ENCODE peak calls at places on chromosomes 1 and 21, in six cellular contexts. K, I, X, J, V and C are unnamed samples. For H3K4me1, the result is how much of the 10 kb centered on the place peaks cover.

GRCh38 chr1:180098242-180098995 is 56.2 kb upstream of the QSOX1 start:
- DNase-seq in I (peak), X (no peak), V (no peak), K (peak), J (no peak), C (peak)

GRCh38 chr1:20110679-20111078 is 8.7 kb downstream of the PLA2G2D start:
- DNase-seq in K (no peak), X (no peak), J (no peak), V (no peak), I (peak), C (peak)

GRCh38 chr1:205502111-205502810 is 2.2 kb upstream of the CDK18 start:
- DNase-seq in X (no peak), J (no peak), I (peak), K (no peak), V (no peak), C (no peak)

GRCh38 chr1:34758751-34759150 is 789 bp upstream of the GJB4 start:
- DNase-seq in X (no peak), V (no peak), I (no peak), J (no peak), K (no peak), C (no peak)

GRCh38 chr1:6052543-6053205 is 7.0 kb downstream of the KCNAB2 start:
- DNase-seq in K (peak), V (no peak), I (peak), J (peak), X (peak), C (no peak)

GRCh38 chr1:183879477-183879876 is 74.6 kb downstream of the RGL1 start:
- DNase-seq in J (no peak), X (no peak), K (no peak), I (no peak), V (no peak), C (no peak)

GRCh38 chr21:25999935-26000582 is 170.5 kb downstream of the APP start:
- DNase-seq in I (no peak), K (no peak), V (no peak), J (no peak), X (no peak), C (no peak)

GRCh38 chr1:37995773-37996379 is 6.1 kb upstream of the SF3A3 start:
- DNase-seq in I (peak), K (peak), V (no peak), J (peak), X (peak), C (no peak)

GRCh38 chr1:76262591-76262990 is 188.0 kb downstream of the ST6GALNAC3 start:
- DNase-seq in K (no peak), V (no peak), J (no peak), X (no peak), I (no peak), C (no peak)

GRCh38 chr1:12204140-12204539 is 25.7 kb upstream of the VPS13D start:
- DNase-seq in X (no peak), V (no peak), J (no peak), K (no peak), I (no peak), C (no peak)

GRCh38 chr1:207115269-207115668 is 11.2 kb downstream of the C4BPA start:
- DNase-seq in V (no peak), X (no peak), I (no peak), J (no peak), K (no peak), C (no peak)

GRCh38 chr1:61254629-61255323 is 172.4 kb downstream of the NFIA start:
- DNase-seq in J (no peak), K (peak), I (no peak), V (no peak), X (peak), C (no peak)

GRCh38 chr1:220787069-220787614 is 429 bp downstream of the MTARC1 start:
- DNase-seq in V (no peak), K (no peak), J (no peak), X (peak), I (peak), C (peak)

GRCh38 chr1:67214420-67215174 is 48.3 kb downstream of the IL23R start:
- DNase-seq in J (no peak), K (no peak), V (no peak), X (peak), I (peak), C (peak)

GRCh38 chr1:184840596-184840995 is 85.9 kb upstream of the EDEM3 start:
- DNase-seq in V (no peak), K (no peak), I (no peak), J (no peak), X (no peak), C (no peak)

GRCh38 chr1:221794079-221794670 is 52.3 kb upstream of the DUSP10 start:
- DNase-seq in K (no peak), I (no peak), J (no peak), X (no peak), V (no peak), C (no peak)

GRCh38 chr1:116131866-116132605 is 20.8 kb downstream of the MAB21L3 start:
- DNase-seq in X (no peak), K (no peak), V (no peak), I (no peak), J (no peak), C (peak)

GRCh38 chr1:234772345-234773147 is 162.6 kb upstream of the IRF2BP2 start:
- DNase-seq in X (peak), I (peak), J (peak), K (no peak), V (peak), C (peak)

GRCh38 chr1:117615474-117615873 is 9.6 kb downstream of the TENT5C start:
- DNase-seq in K (no peak), J (no peak), V (no peak), I (no peak), X (no peak), C (no peak)

GRCh38 chr1:11384170-11384554 is 94.8 kb upstream of the DISP3 start:
- DNase-seq in J (no peak), K (no peak), I (no peak), V (no peak), X (no peak), C (peak)

GRCh38 chr1:186403632-186404031 is 28.0 kb downstream of the ODR4 start:
- DNase-seq in V (no peak), J (no peak), I (no peak), K (no peak), X (no peak), C (no peak)

GRCh38 chr21:45618846-45619485 is 24.6 kb upstream of the PCBP3 start:
- DNase-seq in K (no peak), J (no peak), X (no peak), I (no peak), V (no peak), C (no peak)

GRCh38 chr1:63557365-63557987 is 34.2 kb downstream of the EFCAB7 start:
- DNase-seq in I (peak), J (no peak), K (no peak), V (no peak), X (peak), C (peak)

GRCh38 chr21:25735895-25736597 is 1.3 kb downstream of the GABPA start:
- DNase-seq in J (no peak), K (no peak), X (no peak), V (no peak), I (peak), C (no peak)

GRCh38 chr1:19409477-19410086 is 75.8 kb downstream of the CAPZB start:
- DNase-seq in V (no peak), K (no peak), X (no peak), J (no peak), I (no peak), C (no peak)

GRCh38 chr1:63157085-63157484 is 165.3 kb upstream of the FOXD3 start:
- DNase-seq in K (no peak), X (no peak), I (peak), V (no peak), J (no peak), C (no peak)

GRCh38 chr1:206463137-206463536 is 7.1 kb upstream of the IKBKE start:
- DNase-seq in X (no peak), V (no peak), I (no peak), K (no peak), J (no peak), C (peak)

GRCh38 chr1:151838491-151839412 is 868 bp downstream of the C2CD4D start:
- DNase-seq in J (no peak), K (no peak), X (no peak), I (peak), V (no peak), C (peak)

GRCh38 chr1:26999440-26999987 is 6.0 kb downstream of the TRNP1 start:
- DNase-seq in K (peak), V (peak), X (peak), J (peak), I (peak), C (peak)
- H3K4me1 ChIP-seq in K (under half), V (half or more), X (half or more), J (half or more), I (under half), C (under half)

GRCh38 chr1:59085101-59085500 is 211.8 kb upstream of the FGGY start:
- DNase-seq in V (no peak), I (no peak), J (no peak), X (no peak), K (no peak), C (no peak)

GRCh38 chr1:59092126-59092525 is 204.8 kb upstream of the FGGY start:
- DNase-seq in X (no peak), I (no peak), K (no peak), J (no peak), V (no peak), C (no peak)

GRCh38 chr1:59089922-59090457 is 206.9 kb upstream of the FGGY start:
- DNase-seq in I (no peak), J (no peak), V (no peak), X (no peak), K (no peak), C (no peak)

GRCh38 chr1:59083946-59084865 is 212.7 kb upstream of the FGGY start:
- DNase-seq in X (peak), J (no peak), K (no peak), V (no peak), I (peak), C (no peak)

DNA sequence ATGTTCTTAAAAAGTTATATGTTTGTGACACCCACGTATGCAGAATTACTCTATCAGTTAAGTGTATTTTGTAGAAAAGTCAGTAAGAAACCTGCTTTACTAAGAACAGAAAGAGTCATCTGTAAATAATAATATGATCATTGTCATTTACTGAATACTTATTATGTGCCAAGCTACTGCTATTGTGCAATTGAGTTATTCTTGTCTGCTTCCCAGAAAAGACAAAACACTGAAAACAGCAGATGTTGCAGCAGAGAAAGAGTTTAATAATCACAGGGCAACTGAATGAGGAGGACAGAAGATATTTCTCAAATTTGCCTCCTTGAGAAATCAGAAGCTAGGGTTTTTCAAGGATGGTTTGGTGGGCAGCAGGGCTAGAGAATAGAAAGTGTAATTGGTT is 207.6 kb upstream of the FGGY start:
- DNase-seq in X (no peak), I (no peak), K (no peak), J (no peak), V (no peak), C (no peak)
- H3K27ac ChIP-seq in X (no peak), I (no peak), K (no peak), J (no peak), V (no peak), C (no peak)

GRCh38 chr21:39788383-39788782 is 43.4 kb downstream of the IGSF5 start:
- DNase-seq in X (peak), I (peak), J (peak), V (no peak), K (peak), C (peak)
- H3K4me1 ChIP-seq in X (under half), I (under half), J (under half), V (under half), K (under half), C (under half)

DNA sequence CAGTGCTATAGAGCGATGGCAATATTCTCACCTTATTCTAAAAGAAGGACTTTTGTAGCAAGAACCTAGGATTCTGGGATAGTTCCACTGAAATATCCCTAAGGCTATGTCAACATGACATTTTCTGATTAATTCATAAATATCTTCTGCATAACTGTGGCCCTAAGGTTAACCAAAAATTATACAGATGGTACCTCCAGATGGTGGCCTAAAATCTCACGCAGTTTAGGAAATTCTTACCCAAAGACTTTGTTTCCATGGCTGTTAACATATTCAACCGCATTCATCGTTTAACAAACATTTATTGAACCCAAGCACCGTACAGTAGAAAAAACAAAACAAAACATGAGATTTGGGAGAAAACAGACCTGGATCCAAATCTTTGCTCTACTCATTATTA is 19.1 kb downstream of the NID1 start:
- DNase-seq in X (no peak), I (no peak), J (no peak), K (no peak), V (no peak), C (no peak)
- H3K27ac ChIP-seq in X (no peak), I (no peak), J (no peak), K (no peak), V (no peak), C (no peak)

DNA sequence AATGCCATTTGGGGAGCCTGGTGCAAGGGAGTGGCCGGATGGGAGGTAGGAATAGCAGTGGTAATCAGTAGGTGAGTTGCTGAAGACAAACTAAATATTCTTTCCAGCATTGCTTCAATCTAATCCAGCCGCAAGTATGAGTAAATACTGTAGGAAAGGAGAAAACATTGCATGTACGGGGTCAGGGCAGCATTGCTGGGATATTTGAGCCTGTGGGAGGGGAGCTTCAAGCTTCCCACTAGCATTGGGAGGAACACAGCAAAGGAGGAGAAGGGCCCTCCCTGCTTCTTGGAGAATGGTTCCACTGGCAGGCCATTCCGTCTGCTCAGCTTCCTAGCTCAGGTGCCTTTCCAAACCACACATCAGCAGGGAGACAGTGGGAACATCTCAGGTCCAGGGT is 15.2 kb downstream of the CAPN2 start:
- DNase-seq in X (no peak), I (no peak), K (no peak), V (no peak), J (no peak), C (no peak)
- H3K4me1 ChIP-seq in X (under half), I (under half), K (under half), V (half or more), J (half or more), C (half or more)

DNA sequence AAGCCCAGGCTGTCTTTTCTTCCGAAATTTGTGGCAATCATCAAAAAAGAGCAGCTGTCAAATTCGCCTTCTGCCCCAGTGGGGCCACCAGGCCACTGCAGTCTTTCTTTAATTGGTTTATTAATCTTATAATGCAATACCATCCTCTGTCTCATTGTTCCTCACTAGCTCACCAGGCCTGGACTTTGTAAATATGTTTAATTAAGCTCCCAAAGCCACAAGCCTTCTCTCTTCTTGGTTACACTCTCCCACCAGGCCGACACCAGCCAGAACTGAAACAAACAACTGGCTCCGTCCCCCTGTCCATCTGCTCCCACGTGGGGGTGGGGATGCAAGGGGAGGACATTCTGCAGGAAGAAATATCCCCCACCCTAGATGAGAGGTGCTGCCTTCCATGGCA is 22.0 kb upstream of the CAMK1G start:
- DNase-seq in I (no peak), V (no peak), X (no peak), K (no peak), J (no peak), C (no peak)
- H3K27ac ChIP-seq in I (no peak), V (no peak), X (no peak), K (no peak), J (no peak), C (no peak)

GRCh38 chr1:88943221-88943620 is 49.2 kb downstream of the KYAT3 start:
- DNase-seq in X (no peak), J (no peak), V (no peak), K (no peak), I (no peak), C (no peak)

GRCh38 chr1:88946845-88947244 is 45.6 kb downstream of the KYAT3 start:
- DNase-seq in I (no peak), K (no peak), V (no peak), X (no peak), J (no peak), C (no peak)
- H3K4me1 ChIP-seq in I (under half), K (under half), V (under half), X (under half), J (under half), C (under half)

GRCh38 chr1:2429780-2430591 is 17.6 kb upstream of the PEX10 start:
- DNase-seq in K (no peak), V (no peak), I (peak), J (no peak), X (no peak), C (no peak)
- H3K27ac ChIP-seq in K (no peak), V (no peak), I (no peak), J (no peak), X (no peak), C (no peak)

GRCh38 chr1:21338568-21339401 is 48.5 kb upstream of the ECE1 start:
- DNase-seq in I (peak), V (no peak), K (peak), J (peak), X (peak), C (peak)

GRCh38 chr1:21337010-21337437 is 46.8 kb upstream of the ECE1 start:
- DNase-seq in J (no peak), V (no peak), X (no peak), K (no peak), I (no peak), C (no peak)

GRCh38 chr1:21337931-21338567 is 47.8 kb upstream of the ECE1 start:
- DNase-seq in X (peak), V (peak), J (peak), I (no peak), K (peak), C (peak)

GRCh38 chr1:21335750-21336168 is 45.5 kb upstream of the ECE1 start:
- DNase-seq in I (no peak), V (no peak), X (peak), J (no peak), K (peak), C (peak)

DNA sequence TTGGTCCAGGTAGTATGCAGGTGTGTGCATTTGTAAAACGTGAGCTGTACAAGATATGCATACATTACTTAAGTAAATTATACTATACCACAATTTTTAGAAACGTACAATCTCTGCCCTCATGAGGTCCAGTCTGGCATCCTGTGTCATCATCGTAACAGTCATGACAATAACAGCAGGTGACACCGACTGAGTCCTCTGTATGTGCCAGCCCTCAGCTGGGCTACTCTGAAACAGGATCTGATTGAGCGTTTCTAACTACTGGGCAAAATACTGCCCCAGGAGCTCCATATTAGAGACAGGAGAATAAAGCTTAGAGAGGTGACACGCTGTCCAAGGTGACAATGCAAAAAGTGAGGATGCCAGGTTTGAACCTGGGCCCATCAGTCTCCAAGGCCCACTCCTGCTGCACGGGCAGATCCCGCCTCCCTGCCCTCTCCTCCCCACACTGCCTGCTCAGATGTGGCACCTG is 47.2 kb upstream of the ECE1 start:
- DNase-seq in J (no peak), V (no peak), X (no peak), I (no peak), K (no peak), C (no peak)
- H3K4me1 ChIP-seq in J (half or more), V (half or more), X (half or more), I (under half), K (half or more), C (half or more)

GRCh38 chr1:22636927-22637326 is 499 bp downstream of the C1QA start:
- DNase-seq in K (no peak), V (no peak), I (no peak), X (peak), J (no peak), C (no peak)
- H3K27ac ChIP-seq in K (no peak), V (no peak), I (no peak), X (no peak), J (peak), C (no peak)